ENCODE peak calls at places on chromosomes 5 and 9, in nine cellular contexts. E is D721Med, L is AG09309, B is ureter, V is CMK, T is activated gamma-delta T cell treated with Interleukin-2 at 50 U/mL for 16 hours, U is Caco-2, M is ELR, H is MM.1S. Y is an unnamed sample.

GRCh38 chr5:147688965-147689364 is 93.6 kb downstream of the JAKMIP2 start:
- DNase-seq in B (peak), L (no peak), E (no peak), V (no peak), H (no peak), U (no peak), T (no peak), M (no peak), Y (no peak)

GRCh38 chr9:109568568-109569210 is 70.6 kb upstream of the PTPN3 start:
- DNase-seq in E (no peak), V (no peak), H (no peak), B (no peak), M (no peak), T (no peak), U (no peak), L (no peak), Y (no peak)

GRCh38 chr9:111271047-111271446 is 59.0 kb downstream of the OR2K2 start:
- DNase-seq in V (no peak), U (no peak), M (no peak), T (no peak), B (no peak), L (no peak), H (no peak), E (no peak), Y (no peak)

GRCh38 chr5:91291628-91292569 is 91.2 kb downstream of the ARRDC3 start:
- DNase-seq in B (no peak), E (no peak), U (no peak), T (no peak), H (peak), M (no peak), L (no peak), V (no peak), Y (no peak)

GRCh38 chr5:1462358-1462757 is 17.1 kb upstream of the SLC6A3 start:
- DNase-seq in M (no peak), H (no peak), L (no peak), B (no peak), E (no peak), U (no peak), V (no peak), T (no peak), Y (no peak)

GRCh38 chr9:20028849-20029231 is 240.0 kb upstream of the SLC24A2 start:
- DNase-seq in L (no peak), T (no peak), U (no peak), H (no peak), E (no peak), B (no peak), V (no peak), M (no peak), Y (no peak)

GRCh38 chr5:133430095-133430494 is 182.2 kb downstream of the FSTL4 start:
- DNase-seq in V (no peak), T (no peak), E (no peak), H (no peak), L (no peak), U (no peak), B (no peak), M (no peak), Y (no peak)

GRCh38 chr9:124202447-124202971 is 55.2 kb upstream of the NEK6 start:
- DNase-seq in B (no peak), M (no peak), V (peak), H (peak), E (no peak), L (no peak), U (no peak), T (peak), Y (no peak)

GRCh38 chr9:13728121-13728520 is 448.6 kb upstream of the MPDZ start:
- DNase-seq in M (no peak), T (no peak), L (no peak), E (no peak), U (no peak), V (no peak), B (no peak), H (no peak), Y (no peak)

GRCh38 chr5:109168151-109168550 is 241.6 kb downstream of the PJA2 start:
- DNase-seq in M (no peak), B (no peak), L (no peak), H (no peak), E (no peak), U (no peak), T (no peak), V (no peak), Y (no peak)

GRCh38 chr5:149417714-149418368 is 38.7 kb upstream of the IL17B start:
- DNase-seq in U (no peak), L (no peak), V (no peak), M (no peak), T (no peak), E (no peak), B (no peak), H (no peak), Y (no peak)

GRCh38 chr9:129473523-129474244 is 147.2 kb downstream of the C9orf50 start:
- DNase-seq in H (no peak), V (no peak), E (no peak), T (no peak), U (no peak), M (peak), B (peak), L (no peak), Y (no peak)

GRCh38 chr5:179279347-179280094 is 65.7 kb downstream of the ADAMTS2 start:
- DNase-seq in L (no peak), M (no peak), U (no peak), B (no peak), H (no peak), E (no peak), T (no peak), V (no peak), Y (no peak)

GRCh38 chr5:55636177-55636576 is 75.9 kb downstream of the SLC38A9 start:
- DNase-seq in T (no peak), M (no peak), U (no peak), E (no peak), L (no peak), B (no peak), H (no peak), V (no peak), Y (no peak)

GRCh38 chr9:109401169-109401989 is 80.5 kb upstream of the EPB41L4B start:
- DNase-seq in H (peak), U (peak), V (peak), B (no peak), T (no peak), L (no peak), E (no peak), M (peak), Y (peak)

GRCh38 chr5:24681106-24681505 is 36.3 kb upstream of the CDH10 start:
- DNase-seq in H (no peak), B (no peak), U (no peak), E (no peak), L (no peak), M (no peak), T (no peak), V (no peak), Y (peak)

GRCh38 chr5:61245936-61246335 is 83.7 kb upstream of the SMIM15 start:
- DNase-seq in B (no peak), T (no peak), H (no peak), U (no peak), L (no peak), M (no peak), E (no peak), V (no peak), Y (no peak)

GRCh38 chr9:81906656-81907055 is 21.6 kb upstream of the SPATA31D4 start:
- DNase-seq in M (peak), B (no peak), L (no peak), E (no peak), T (no peak), V (no peak), U (no peak), H (no peak), Y (no peak)